ENCODE peak calls at places on chromosomes 16 and 17, in seven cellular contexts. S, Z, J, F, O, N and B are unnamed samples.
A peak's percentile ranks its signal among the peaks of the same experiment; 100 is the strongest.

GRCh38 chr16:48173877-48174276 is 18.1 kb upstream of the ABCC12 start:
- DNase-seq in S (no peak), Z (no peak), J (no peak), F (no peak), O (no peak), N (no peak), B (no peak)

GRCh38 chr17:36650096-36650764 is 48.8 kb downstream of the MRM1 start:
- DNase-seq in S (no peak), Z (no peak), J (no peak), F (no peak), O (no peak), N (no peak), B (no peak)

GRCh38 chr16:85129846-85130706 is 17.8 kb upstream of the CIBAR2 start:
- DNase-seq in S (no peak), Z (no peak), J (no peak), F (no peak), O (no peak), N (no peak), B (no peak)

GRCh38 chr17:80743181-80743771 is 198.6 kb downstream of the RPTOR start:
- DNase-seq in S (no peak), Z (no peak), J (no peak), F (no peak), O (peak; percentile 49), N (no peak), B (no peak)

GRCh38 chr16:72501739-72502653 is 330.0 kb upstream of the PMFBP1 start:
- DNase-seq in S (peak; percentile 48), Z (peak; percentile 75), J (peak; percentile 56), F (peak; percentile 42), O (peak; percentile 63), N (peak; percentile 76), B (peak; percentile 38)

GRCh38 chr16:84732674-84733352 is 33.0 kb downstream of the USP10 start:
- DNase-seq in S (no peak), Z (no peak), J (no peak), F (no peak), O (peak; percentile 53), N (no peak), B (no peak)

GRCh38 chr16:59605706-59606105 is 871.6 kb upstream of the GOT2 start:
- DNase-seq in S (no peak), Z (no peak), J (no peak), F (no peak), O (no peak), N (no peak), B (no peak)

GRCh38 chr16:16861546-16861945 is 482.6 kb downstream of the NPIPA7 start:
- DNase-seq in S (peak; percentile 38), Z (peak; percentile 71), J (peak; percentile 18), F (peak; percentile 46), O (peak; percentile 44), N (peak; percentile 83), B (peak; percentile 46)

GRCh38 chr16:22664132-22664531 is 149.8 kb upstream of the HS3ST2 start:
- DNase-seq in S (no peak), Z (no peak), J (no peak), F (no peak), O (no peak), N (no peak), B (no peak)

GRCh38 chr16:648071-648785 is 937 bp upstream of the WDR90 start:
- DNase-seq in S (no peak), Z (peak; percentile 89), J (no peak), F (no peak), O (peak; percentile 74), N (peak; percentile 75), B (no peak)

GRCh38 chr17:61409301-61410099 is 9.9 kb downstream of the TBX2 start:
- DNase-seq in S (peak; percentile 91), Z (peak; percentile 73), J (peak; percentile 36), F (no peak), O (peak; percentile 31), N (peak; percentile 73), B (no peak)

GRCh38 chr17:48024149-48025039 is 13.2 kb downstream of the COPZ2 start:
- DNase-seq in S (peak; percentile 49), Z (no peak), J (peak; percentile 74), F (no peak), O (peak; percentile 41), N (peak; percentile 68), B (peak; percentile 54)

GRCh38 chr16:46883353-46883689 is 841 bp upstream of the GPT2 start:
- DNase-seq in S (no peak), Z (no peak), J (no peak), F (no peak), O (no peak), N (no peak), B (no peak)

GRCh38 chr17:79651751-79652150 is 40.9 kb upstream of the RBFOX3 start:
- DNase-seq in S (no peak), Z (peak; percentile 17), J (no peak), F (no peak), O (no peak), N (no peak), B (no peak)

GRCh38 chr17:79650861-79651260 is 40.0 kb upstream of the RBFOX3 start:
- DNase-seq in S (no peak), Z (peak; percentile 11), J (no peak), F (no peak), O (no peak), N (no peak), B (no peak)

GRCh38 chr17:79652999-79653643 is 42.3 kb upstream of the RBFOX3 start:
- DNase-seq in S (no peak), Z (no peak), J (no peak), F (no peak), O (no peak), N (no peak), B (no peak)

GRCh38 chr17:79650283-79650682 is 39.4 kb upstream of the RBFOX3 start:
- DNase-seq in S (no peak), Z (no peak), J (no peak), F (no peak), O (no peak), N (no peak), B (no peak)

DNA sequence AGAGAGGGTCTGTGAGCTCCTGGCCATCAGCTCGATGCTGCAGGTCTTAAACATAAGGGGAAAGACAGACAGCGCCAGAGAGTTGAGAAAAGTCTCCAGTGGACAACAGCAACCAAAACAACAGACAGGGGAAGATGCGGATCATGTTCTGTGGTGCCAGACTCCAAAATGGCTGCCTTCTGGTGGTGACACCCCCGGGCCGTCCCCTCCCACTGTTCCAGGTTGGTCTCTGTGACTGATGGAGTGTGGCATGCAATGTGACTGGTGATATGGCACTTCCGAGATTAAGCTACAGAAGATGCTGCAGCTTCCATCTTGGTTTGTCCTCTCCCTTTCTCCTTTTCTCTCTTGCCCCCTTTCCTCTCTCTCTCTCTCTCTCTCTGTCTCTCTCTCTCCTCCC is 40.4 kb upstream of the RBFOX3 start:
- DNase-seq in S (no peak), Z (peak; percentile 15), J (no peak), F (no peak), O (no peak), N (no peak), B (no peak)
- TF ChIP-seq REST in S (no peak), Z (no peak), J (no peak), F (no peak), O (no peak), N (no peak), B (no peak)

GRCh38 chr17:75855310-75856061 is at the start of gene WBP2:
- DNase-seq in S (peak; percentile 100), Z (peak; percentile 97), J (peak; percentile 100), F (peak; percentile 100), O (peak; percentile 100), N (peak; percentile 100), B (peak; percentile 99)

GRCh38 chr17:75853410-75853809 is 1.7 kb downstream of the WBP2 start:
- DNase-seq in S (no peak), Z (no peak), J (no peak), F (no peak), O (no peak), N (no peak), B (no peak)

GRCh38 chr17:75854881-75855309 is 240 bp downstream of the WBP2 start:
- DNase-seq in S (peak; percentile 58), Z (peak; percentile 87), J (no peak), F (no peak), O (no peak), N (no peak), B (no peak)

GRCh38 chr17:75854111-75854748 is 905 bp downstream of the WBP2 start:
- DNase-seq in S (peak; percentile 80), Z (no peak), J (no peak), F (no peak), O (no peak), N (no peak), B (no peak)

GRCh38 chr17:75856062-75856681 is 1.0 kb upstream of the WBP2 start:
- DNase-seq in S (peak; percentile 67), Z (no peak), J (no peak), F (no peak), O (no peak), N (no peak), B (no peak)
- H3K4me3 ChIP-seq in S (peak overlapping the region; percentile 58), Z (peak overlapping the region; percentile 83), J (peak overlapping the region; percentile 75), F (peak overlapping the region; percentile 79), O (peak overlapping the region; percentile 78), N (peak overlapping the region; percentile 61), B (peak overlapping the region; percentile 91)

GRCh38 chr17:83065660-83066542 is 13.5 kb upstream of the METRNL start:
- DNase-seq in S (no peak), Z (no peak), J (no peak), F (no peak), O (no peak), N (no peak), B (no peak)
- TF ChIP-seq REST in S (no peak), Z (no peak), J (no peak), F (no peak), O (no peak), N (no peak), B (no peak)

GRCh38 chr17:77881545-77881944 is 77.0 kb upstream of the TNRC6C start:
- DNase-seq in S (no peak), Z (peak; percentile 86), J (no peak), F (peak; percentile 89), O (peak; percentile 97), N (no peak), B (no peak)

GRCh38 chr17:77883213-77883650 is 75.3 kb upstream of the TNRC6C start:
- DNase-seq in S (no peak), Z (no peak), J (no peak), F (no peak), O (no peak), N (no peak), B (no peak)

GRCh38 chr17:77884019-77884418 is 74.5 kb upstream of the TNRC6C start:
- DNase-seq in S (no peak), Z (peak; percentile 95), J (no peak), F (no peak), O (no peak), N (peak; percentile 78), B (no peak)

GRCh38 chr17:77882040-77882439 is 76.5 kb upstream of the TNRC6C start:
- DNase-seq in S (no peak), Z (no peak), J (no peak), F (no peak), O (no peak), N (no peak), B (no peak)

DNA sequence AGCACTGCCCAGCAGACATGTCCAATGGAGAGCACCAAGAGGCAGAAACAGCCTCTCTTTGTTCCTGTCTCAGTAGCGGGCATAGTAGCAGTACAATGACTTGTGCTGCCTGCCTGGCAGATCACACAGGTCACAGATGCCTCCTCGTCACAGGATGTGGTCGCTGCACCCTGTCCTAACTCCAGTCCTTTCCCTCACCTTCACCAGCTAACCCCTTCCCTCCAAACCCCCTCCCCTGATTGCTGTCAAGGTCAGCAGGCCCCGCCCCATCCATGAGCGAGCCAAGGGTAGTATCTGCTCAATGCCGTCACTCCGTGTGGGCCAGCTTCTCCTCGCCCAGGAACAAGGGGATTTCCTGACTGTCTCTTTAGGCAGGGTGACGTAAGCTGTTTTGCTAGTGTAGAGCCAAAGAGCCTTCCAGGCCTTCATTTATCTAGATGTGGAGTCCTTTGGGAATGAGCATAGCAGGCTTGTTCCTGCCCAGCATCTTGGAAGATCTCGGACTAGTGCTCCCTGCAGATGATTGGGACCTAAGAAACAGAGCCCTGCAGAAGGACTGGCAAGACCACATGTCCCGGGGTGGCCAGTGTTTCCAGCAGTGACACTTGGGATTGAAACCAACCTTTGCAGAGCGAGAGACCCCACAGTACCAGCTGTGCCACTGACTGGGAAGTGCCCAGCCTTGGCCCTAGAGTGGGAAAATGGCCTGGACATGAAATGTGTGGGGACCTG is 75.9 kb upstream of the TNRC6C start:
- DNase-seq in S (no peak), Z (no peak), J (no peak), F (peak; percentile 60), O (peak; percentile 50), N (no peak), B (no peak)
- H3K4me3 ChIP-seq in S (no peak overlapping the region), Z (no peak overlapping the region), J (no peak overlapping the region), F (no peak overlapping the region), O (no peak overlapping the region), N (no peak overlapping the region), B (no peak overlapping the region)